ENCODE peak calls at places on chromosome 20, in six cellular contexts. I is SJSA1; M is K562; W is CD8-positive, alpha-beta memory T cell; Y is AG04450; T is CD4-positive, alpha-beta T cell. P is an unnamed sample.

GRCh38 chr20:10674684-10675455 is 1.1 kb upstream of the JAG1 start:
- DNase-seq in M (peak; percentile 67), Y (no peak), W (no peak), I (peak; percentile 93), T (no peak), P (peak; percentile 95)

GRCh38 chr20:33719277-33719988 is 677 bp downstream of the PXMP4 start:
- DNase-seq in I (no peak), W (no peak), M (no peak), Y (no peak), T (no peak), P (no peak)

GRCh38 chr20:51828762-51829161 is 26.4 kb upstream of the SALL4 start:
- DNase-seq in W (no peak), T (no peak), I (no peak), Y (no peak), M (no peak), P (no peak)

GRCh38 chr20:35248641-35249475 is 22.4 kb downstream of the MMP24 start:
- DNase-seq in Y (no peak), W (no peak), M (no peak), T (no peak), I (no peak), P (no peak)

GRCh38 chr20:23868321-23868720 is 11.2 kb downstream of the CST5 start:
- DNase-seq in I (no peak), M (no peak), W (no peak), Y (no peak), T (no peak), P (no peak)

GRCh38 chr20:19114410-19114809 is 98.0 kb upstream of the SLC24A3 start:
- DNase-seq in Y (no peak), W (no peak), I (no peak), M (no peak), T (no peak), P (no peak)

GRCh38 chr20:52869276-52869675 is 102.9 kb upstream of the TSHZ2 start:
- DNase-seq in M (no peak), Y (no peak), I (no peak), W (no peak), T (no peak), P (no peak)

GRCh38 chr20:35629432-35630145 is 14.0 kb downstream of the SPAG4 start:
- DNase-seq in M (no peak), W (no peak), I (no peak), Y (no peak), T (no peak), P (no peak)

GRCh38 chr20:64168381-64169088 is 4.3 kb downstream of the MYT1 start:
- DNase-seq in M (no peak), Y (no peak), T (no peak), W (no peak), I (no peak), P (no peak)

GRCh38 chr20:20568604-20569205 is 143.7 kb downstream of the RALGAPA2 start:
- DNase-seq in T (no peak), M (peak; percentile 5), W (no peak), I (no peak), Y (no peak), P (no peak)

GRCh38 chr20:1935696-1936366 is 40.6 kb downstream of the SIRPA start:
- DNase-seq in I (no peak), Y (no peak), M (no peak), T (no peak), W (no peak), P (no peak)

GRCh38 chr20:63895886-63896135 is 885 bp downstream of the DNAJC5 start:
- DNase-seq in T (no peak), M (no peak), W (no peak), I (no peak), Y (no peak), P (no peak)

GRCh38 chr20:38209054-38209675 is 44.1 kb upstream of the TGM2 start:
- DNase-seq in Y (no peak), M (no peak), W (no peak), I (no peak), T (no peak), P (no peak)

GRCh38 chr20:19288636-19289035 is 76.2 kb downstream of the SLC24A3 start:
- DNase-seq in Y (no peak), W (no peak), M (no peak), T (no peak), I (no peak), P (no peak)

GRCh38 chr20:35281506-35282101 is 3.0 kb downstream of the EIF6 start:
- DNase-seq in M (no peak), T (no peak), W (no peak), Y (no peak), I (no peak), P (no peak)

GRCh38 chr20:49631074-49631716 is 63.3 kb upstream of the PTGIS start:
- DNase-seq in T (no peak), Y (no peak), W (no peak), I (no peak), M (no peak), P (no peak)

GRCh38 chr20:49634116-49634515 is 66.2 kb upstream of the PTGIS start:
- DNase-seq in T (no peak), Y (no peak), W (no peak), M (no peak), I (no peak), P (no peak)

GRCh38 chr20:49633643-49634042 is 65.7 kb upstream of the PTGIS start:
- DNase-seq in I (no peak), Y (no peak), T (no peak), M (no peak), W (no peak), P (no peak)

GRCh38 chr20:49631856-49632418 is 64.0 kb upstream of the PTGIS start:
- DNase-seq in Y (no peak), W (no peak), I (no peak), T (no peak), M (no peak), P (no peak)

DNA sequence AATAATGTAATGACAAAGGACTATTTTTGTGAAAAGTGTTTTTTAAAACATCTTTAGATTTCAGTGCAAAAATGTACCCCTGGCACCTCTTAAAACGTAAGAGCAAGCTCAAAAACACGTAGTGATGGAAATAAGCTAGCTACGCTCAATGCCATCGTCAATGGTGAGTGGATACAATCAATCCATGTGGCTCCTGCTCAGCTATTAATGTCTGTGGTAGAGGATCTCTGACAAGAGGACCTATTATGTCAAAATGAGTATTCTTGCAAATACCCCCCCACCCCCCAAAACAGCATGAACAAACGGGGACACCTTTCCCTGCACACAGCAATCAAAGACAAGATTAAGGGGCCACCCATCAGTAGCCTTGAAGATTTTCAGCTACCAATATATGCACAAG is 65.1 kb upstream of the PTGIS start:
- DNase-seq in M (no peak), W (no peak), Y (no peak), I (no peak), T (no peak), P (no peak)
- H3K27ac ChIP-seq in M (no peak overlapping the region), W (no peak overlapping the region), Y (no peak overlapping the region), I (no peak overlapping the region), T (no peak overlapping the region), P (no peak overlapping the region)

GRCh38 chr20:535958-536357 is 7.6 kb downstream of the CSNK2A1 start:
- DNase-seq in Y (no peak), W (no peak), M (no peak), T (no peak), I (no peak), P (no peak)

GRCh38 chr20:539236-539635 is 4.4 kb downstream of the CSNK2A1 start:
- DNase-seq in W (no peak), M (no peak), I (no peak), T (no peak), Y (no peak), P (no peak)

GRCh38 chr20:537983-538382 is 5.6 kb downstream of the CSNK2A1 start:
- DNase-seq in I (no peak), Y (no peak), M (no peak), T (no peak), W (no peak), P (no peak)

GRCh38 chr20:539848-540247 is 3.7 kb downstream of the CSNK2A1 start:
- DNase-seq in Y (no peak), M (peak; percentile 21), W (no peak), I (peak; percentile 13), T (no peak), P (no peak)

GRCh38 chr20:536426-537012 is 7.1 kb downstream of the CSNK2A1 start:
- DNase-seq in I (no peak), T (no peak), M (no peak), W (no peak), Y (no peak), P (no peak)
- H3K27ac ChIP-seq in I (no peak overlapping the region), T (no peak overlapping the region), M (peak overlapping the region; percentile 43), W (no peak overlapping the region), Y (no peak overlapping the region), P (peak overlapping the region; percentile 9)

DNA sequence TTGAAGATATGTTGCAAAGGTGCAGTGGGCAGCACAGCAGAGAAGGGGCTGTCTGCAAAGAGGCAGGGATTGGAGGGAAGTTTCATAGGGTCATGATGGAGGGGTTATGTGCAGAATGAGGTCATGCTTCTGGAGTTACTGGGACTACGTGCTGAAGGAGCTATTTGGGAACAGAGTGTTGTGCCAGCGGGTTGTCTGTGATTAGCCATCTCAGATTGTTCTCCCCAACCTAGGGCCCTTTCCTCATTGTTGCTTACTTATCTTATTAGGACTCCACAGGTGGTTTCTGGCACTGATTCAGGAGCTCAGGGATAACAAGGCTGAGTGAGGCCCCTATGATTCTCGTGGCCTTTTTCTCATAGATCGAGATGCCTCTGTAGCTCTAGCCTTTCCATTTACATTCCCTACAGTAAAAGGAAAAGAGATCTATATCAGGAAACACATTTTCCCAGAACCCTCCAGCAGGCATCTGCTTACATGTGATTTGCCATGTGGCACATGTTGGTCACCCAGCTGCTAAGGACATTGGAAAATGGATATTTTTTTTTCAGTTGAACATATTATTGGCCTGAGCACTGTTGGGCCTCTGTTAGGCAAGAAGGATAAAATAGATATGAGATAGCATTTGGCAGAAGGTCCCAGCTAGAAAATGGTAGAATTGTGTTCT is 429.6 kb upstream of the PLCB4 start:
- DNase-seq in M (no peak), I (no peak), T (no peak), Y (no peak), W (no peak), P (no peak)
- H3K27ac ChIP-seq in M (no peak overlapping the region), I (no peak overlapping the region), T (no peak overlapping the region), Y (no peak overlapping the region), W (no peak overlapping the region), P (no peak overlapping the region)

GRCh38 chr20:62710886-62711702 is 2.5 kb downstream of the NTSR1 start:
- DNase-seq in I (no peak), W (no peak), Y (no peak), M (peak; percentile 83), T (no peak), P (no peak)

GRCh38 chr20:62710221-62710885 is 1.7 kb downstream of the NTSR1 start:
- DNase-seq in T (no peak), M (no peak), I (no peak), Y (no peak), W (no peak), P (peak; percentile 24)

GRCh38 chr20:62709537-62709905 is 885 bp downstream of the NTSR1 start:
- DNase-seq in W (no peak), M (no peak), Y (no peak), I (no peak), T (no peak), P (no peak)

GRCh38 chr20:62712606-62713005 is 4.0 kb downstream of the NTSR1 start:
- DNase-seq in T (no peak), W (no peak), M (no peak), I (no peak), Y (no peak), P (peak; percentile 46)

DNA sequence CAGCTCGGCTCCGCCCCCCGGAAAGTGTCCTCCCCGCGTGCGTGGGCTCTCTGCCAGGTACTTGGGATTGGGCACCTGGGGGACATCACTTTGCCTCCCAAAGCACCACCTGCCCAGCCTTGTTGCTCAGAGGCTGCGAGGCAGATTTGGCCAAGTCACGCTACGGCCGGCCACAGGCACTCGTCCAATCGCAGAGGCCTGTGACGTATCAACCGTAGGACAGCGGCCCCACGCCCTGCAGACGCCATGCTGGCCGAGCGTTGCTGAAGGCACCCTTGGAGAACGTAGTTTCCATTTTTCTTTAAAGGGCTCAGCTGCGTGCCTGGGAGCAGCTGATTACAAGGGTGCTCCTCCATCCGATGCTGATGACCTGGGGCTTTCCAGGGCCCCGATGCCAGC is 3.1 kb downstream of the NTSR1 start:
- DNase-seq in I (no peak), Y (no peak), M (peak; percentile 74), T (no peak), W (no peak), P (peak; percentile 62)
- H3K27ac ChIP-seq in I (no peak overlapping the region), Y (no peak overlapping the region), M (peak overlapping the region; percentile 52), T (no peak overlapping the region), W (no peak overlapping the region), P (no peak overlapping the region)

P was measured in upper lobe of left lung.